ENCODE peak calls at places on chromosome 11, in four cellular contexts. H is body of pancreas, R is GM12878, A is A549. K is an unnamed sample. For H3K4me1 and H3K9me3, the result is how much of the 10 kb centered on the place peaks cover.

GRCh38 chr11:1422481-1422880 is 32.7 kb downstream of the BRSK2 start:
- DNase-seq in A (peak), H (no peak), R (no peak), K (no peak)

GRCh38 chr11:17978553-17979287 is 34.1 kb downstream of the SERGEF start:
- DNase-seq in H (peak), A (peak), R (no peak), K (peak)

GRCh38 chr11:17075506-17075905 is 2.0 kb downstream of the RPS13 start:
- DNase-seq in H (no peak), A (no peak), R (no peak), K (no peak)

GRCh38 chr11:57903441-57904123 is 120.1 kb upstream of the OR9Q1 start:
- DNase-seq in R (no peak), H (peak), A (peak), K (no peak)

GRCh38 chr11:73991471-73992006 is 8.9 kb upstream of the UCP2 start:
- DNase-seq in A (no peak), H (no peak), R (peak), K (no peak)

GRCh38 chr11:81744336-81745116 is 989.1 kb downstream of the FAM181B start:
- DNase-seq in A (no peak), H (no peak), R (no peak), K (no peak)

GRCh38 chr11:121460941-121461514 is 8.3 kb upstream of the SORL1-AS1 start:
- DNase-seq in A (no peak), H (no peak), R (no peak), K (no peak)

GRCh38 chr11:3195251-3196160 is 23.1 kb downstream of the MRGPRG start:
- DNase-seq in R (no peak), H (no peak), A (no peak), K (no peak)

GRCh38 chr11:117219001-117219400 is 12.9 kb downstream of the PCSK7 start:
- DNase-seq in H (no peak), R (no peak), A (no peak), K (no peak)

GRCh38 chr11:67453816-67454732 is 1.1 kb upstream of the CABP4 start:
- DNase-seq in R (no peak), H (no peak), A (no peak), K (no peak)

GRCh38 chr11:84794663-84795443 is 832.3 kb downstream of the DLG2 start:
- DNase-seq in R (no peak), H (no peak), A (no peak), K (no peak)

GRCh38 chr11:118136826-118137225 is 15.8 kb downstream of the SCN4B start:
- DNase-seq in H (no peak), A (no peak), R (no peak), K (no peak)

GRCh38 chr11:126542621-126543020 is 187.1 kb downstream of the ST3GAL4 start:
- DNase-seq in R (no peak), H (no peak), A (no peak), K (no peak)

GRCh38 chr11:66881436-66881835 is 24.6 kb downstream of the LRFN4 start:
- DNase-seq in R (no peak), A (no peak), H (no peak), K (no peak)

GRCh38 chr11:79428406-79428805 is 12.4 kb downstream of the TENM4 start:
- DNase-seq in H (no peak), R (no peak), A (no peak), K (no peak)

GRCh38 chr11:92554662-92555061 is 330.0 kb downstream of the FAT3 start:
- DNase-seq in A (no peak), H (no peak), R (no peak), K (no peak)

GRCh38 chr11:57460756-57461749 is 725 bp downstream of the RTN4RL2 start:
- DNase-seq in R (no peak), A (no peak), H (peak), K (no peak)

GRCh38 chr11:134636071-134636470 is 224.0 kb upstream of the B3GAT1 start:
- DNase-seq in H (no peak), R (no peak), A (no peak), K (no peak)

GRCh38 chr11:130712480-130712879 is 203.8 kb downstream of the SNX19 start:
- DNase-seq in A (no peak), H (no peak), R (no peak), K (no peak)

GRCh38 chr11:25927391-25927790 is 404.5 kb upstream of the ANO3 start:
- DNase-seq in H (no peak), A (no peak), R (no peak), K (no peak)

GRCh38 chr11:69116671-69117070 is 39.1 kb upstream of the SMIM38 start:
- DNase-seq in R (no peak), H (no peak), A (no peak), K (no peak)

DNA sequence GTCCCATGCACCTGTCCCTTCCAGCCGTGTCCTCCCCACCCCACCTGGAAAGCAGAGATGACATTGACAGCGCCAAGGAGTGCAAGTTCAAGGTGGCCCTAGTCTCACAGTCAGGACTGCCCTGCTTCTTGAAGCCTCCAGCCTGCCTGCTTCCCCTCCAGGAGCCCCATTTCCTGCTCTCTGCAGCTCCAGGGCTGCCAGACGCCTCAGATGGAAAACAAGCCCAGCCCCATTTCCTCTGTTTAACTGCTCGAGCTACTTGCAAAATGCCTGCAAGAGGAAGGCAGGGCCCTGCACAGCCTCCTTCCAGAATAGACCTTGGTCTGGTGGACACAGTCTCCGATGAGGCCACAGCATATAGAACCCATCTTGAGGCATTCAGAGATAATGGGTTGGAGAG is 5.0 kb upstream of the DGKZ start:
- DNase-seq in H (no peak), R (no peak), A (no peak), K (no peak)
- H3K4me1 ChIP-seq in H (under half), R (under half), A (under half), K (under half)

GRCh38 chr11:96242971-96243647 is 99.9 kb downstream of the MAML2 start:
- DNase-seq in A (peak), R (peak), H (peak), K (peak)
- TF ChIP-seq POLR2A in A (no peak), R (peak), H (peak), K (no peak)

DNA sequence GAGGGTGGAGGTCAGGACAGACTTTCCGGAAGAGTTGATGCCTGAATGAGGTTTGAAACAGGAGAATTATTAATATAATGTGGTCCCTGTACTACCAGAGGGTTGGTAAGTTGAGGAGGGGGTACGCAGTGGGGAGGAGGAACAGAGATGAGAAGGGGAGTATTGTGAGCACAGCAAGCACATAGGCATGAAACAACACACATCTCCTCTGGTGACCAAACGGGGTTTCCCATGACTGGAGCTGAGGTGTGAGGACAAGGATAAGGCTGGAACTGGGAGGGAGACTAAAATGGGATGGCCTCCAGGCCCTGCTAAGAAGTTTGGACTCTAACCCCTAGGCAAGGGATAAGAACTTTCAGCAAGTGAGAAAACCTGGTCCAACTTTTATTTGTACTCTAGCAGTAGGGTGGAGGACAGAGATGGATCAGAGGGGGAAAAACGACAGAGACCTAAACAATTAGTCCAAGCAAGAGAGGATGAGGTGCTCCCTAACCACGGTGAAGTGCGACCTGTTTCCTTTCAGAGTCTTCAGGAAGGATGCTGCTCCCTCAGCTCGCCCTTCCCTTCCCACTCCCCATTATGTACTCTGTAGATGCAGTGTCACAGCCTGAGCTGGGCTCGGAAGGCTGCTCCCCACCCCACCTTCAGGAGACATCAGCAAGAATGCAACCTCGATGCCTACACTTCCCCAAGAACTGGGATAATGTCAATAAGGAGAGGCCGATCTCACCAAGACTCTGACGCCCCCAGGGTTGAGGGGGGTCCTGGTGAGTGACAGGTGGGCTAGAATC is 59.2 kb downstream of the BTG4 start:
- DNase-seq in H (no peak), A (no peak), R (no peak), K (no peak)
- H3K9me3 ChIP-seq in H (under half), A (under half), R (under half), K (under half)

GRCh38 chr11:111370270-111370901 is 8.7 kb downstream of the POU2AF1 start:
- DNase-seq in R (no peak), A (no peak), H (no peak), K (no peak)

GRCh38 chr11:111376453-111376871 is 2.6 kb downstream of the POU2AF1 start:
- DNase-seq in H (no peak), R (no peak), A (no peak), K (no peak)

GRCh38 chr11:111370902-111371578 is 8.0 kb downstream of the POU2AF1 start:
- DNase-seq in A (no peak), R (peak), H (peak), K (no peak)

GRCh38 chr11:111372538-111372937 is 6.5 kb downstream of the POU2AF1 start:
- DNase-seq in H (no peak), A (no peak), R (no peak), K (no peak)

DNA sequence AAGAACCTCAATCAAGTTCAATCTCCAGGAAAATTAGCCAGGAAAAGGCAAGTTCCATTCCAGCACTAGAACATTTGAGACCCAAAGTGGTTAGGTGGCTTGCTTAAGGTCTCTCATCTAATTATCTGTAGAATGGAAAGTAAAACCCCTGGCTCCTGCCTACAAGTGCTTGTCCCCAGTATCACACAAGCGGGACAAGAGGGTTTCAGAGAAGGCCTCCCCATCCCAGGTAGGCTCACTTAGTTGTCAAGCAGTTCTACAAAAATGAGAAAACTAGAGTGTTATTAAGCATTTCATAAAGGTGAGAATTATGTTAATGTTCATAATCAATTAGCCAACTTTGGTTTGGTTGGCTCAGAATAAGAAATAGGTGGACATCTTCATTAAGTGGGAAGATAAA is 5.5 kb downstream of the POU2AF1 start:
- DNase-seq in A (no peak), R (no peak), H (no peak), K (no peak)
- H3K4me1 ChIP-seq in A (under half), R (under half), H (under half), K (under half)

DNA sequence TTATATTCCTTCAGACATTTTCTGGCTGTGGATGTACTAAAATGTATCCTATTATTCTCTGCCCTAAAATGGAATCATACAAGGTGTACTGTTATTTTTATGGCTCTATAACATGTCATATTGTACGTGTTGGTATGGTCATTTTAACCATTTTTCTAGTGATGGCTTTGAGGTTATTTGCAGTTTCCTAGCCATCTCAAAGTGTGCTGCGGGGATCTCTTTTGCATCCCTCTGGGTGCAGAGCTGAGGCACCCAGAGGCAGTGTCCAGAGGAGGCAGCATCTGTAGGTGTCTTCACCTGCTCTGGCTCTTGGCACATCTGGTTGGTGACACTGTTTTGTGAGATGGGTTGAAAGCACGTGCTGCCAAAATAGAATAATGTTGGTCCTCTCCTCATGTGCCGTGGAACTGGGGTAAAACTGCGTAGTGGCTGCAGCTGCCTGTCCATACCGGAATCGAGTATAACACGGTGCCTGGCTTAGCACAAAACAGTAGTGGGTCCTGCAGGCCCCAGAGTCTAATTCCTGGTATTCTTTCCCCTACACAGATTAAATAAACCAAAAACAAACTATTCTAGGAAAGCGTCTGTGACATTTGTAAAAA is 12.8 kb downstream of the NEAT1 start:
- DNase-seq in R (no peak), H (peak), A (peak), K (peak)
- TF ChIP-seq POLR2A in R (no peak), H (no peak), A (no peak), K (no peak)

GRCh38 chr11:88424881-88425280 is 87.3 kb upstream of the CTSC start:
- DNase-seq in H (no peak), R (no peak), A (no peak), K (no peak)
- H3K9me3 ChIP-seq in H (under half), R (under half), A (under half), K (under half)

GRCh38 chr11:12803086-12803826 is 129.0 kb downstream of the TEAD1 start:
- DNase-seq in H (no peak), R (no peak), A (no peak), K (no peak)
- H3K4me1 ChIP-seq in H (half or more), R (under half), A (half or more), K (under half)

DNA sequence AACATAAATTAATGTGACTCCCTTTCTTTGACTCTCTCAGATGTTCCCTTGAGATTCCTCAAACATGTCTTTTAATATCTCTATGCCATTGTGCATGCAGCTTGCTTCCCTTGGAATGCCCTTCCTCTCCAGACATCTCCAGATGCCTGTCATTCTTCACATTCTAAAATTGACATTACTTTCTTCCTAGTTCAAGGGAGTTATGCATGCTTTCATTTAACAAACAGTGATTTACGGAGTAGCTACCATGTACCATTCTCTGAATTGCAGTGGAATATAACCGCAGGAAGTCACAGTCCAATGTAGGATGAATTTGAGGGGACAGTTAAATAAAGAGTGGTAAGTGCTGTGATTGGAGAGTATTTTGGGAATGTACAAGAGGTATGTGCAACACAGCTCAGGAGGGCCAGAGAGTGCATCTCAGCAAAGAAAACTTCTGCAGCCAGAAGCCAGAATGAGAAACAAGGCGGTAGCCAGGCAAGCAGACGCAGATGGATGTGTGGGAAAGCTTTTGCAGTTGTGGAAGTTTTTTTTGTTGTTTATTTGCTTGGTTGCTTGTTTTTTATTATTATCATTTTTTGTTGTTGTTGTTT is 18.7 kb downstream of the MMP10 start:
- DNase-seq in A (no peak), H (no peak), R (no peak), K (no peak)
- TF ChIP-seq POLR2A in A (no peak), H (no peak), R (no peak), K (no peak)

K was measured in testis.